ENCODE peak calls at places on chromosome 10, in seven cellular contexts. One of them, this sample, is unnamed.

GRCh38 chr10:111247781-111248389 is 171.1 kb downstream of the ADRA2A start:
- DNase-seq in GM23248: peak; percentile 35
- DNase-seq in MM.1S: no peak
- DNase-seq in SK-N-SH: peak; percentile 9
- DNase-seq in hepatocyte: no peak
- DNase-seq in PC-3: peak; percentile 17
- DNase-seq in HCT116: no peak
- DNase-seq in this sample: no peak

GRCh38 chr10:71136036-71136690 is 76.2 kb upstream of the UNC5B start:
- DNase-seq in PC-3: no peak
- DNase-seq in MM.1S: no peak
- DNase-seq in HCT116: no peak
- DNase-seq in GM23248: no peak
- DNase-seq in hepatocyte: no peak
- DNase-seq in SK-N-SH: no peak
- DNase-seq in this sample: no peak

GRCh38 chr10:43785252-43785651 is 136.6 kb upstream of the ZNF32 start:
- DNase-seq in PC-3: peak; percentile 22
- DNase-seq in SK-N-SH: no peak
- DNase-seq in GM23248: no peak
- DNase-seq in hepatocyte: no peak
- DNase-seq in MM.1S: peak; percentile 27
- DNase-seq in HCT116: peak; percentile 4
- DNase-seq in this sample: peak; percentile 8

GRCh38 chr10:21145751-21146445 is 248.8 kb upstream of the NEBL start:
- DNase-seq in GM23248: no peak
- DNase-seq in hepatocyte: no peak
- DNase-seq in HCT116: no peak
- DNase-seq in PC-3: no peak
- DNase-seq in MM.1S: no peak
- DNase-seq in SK-N-SH: no peak
- DNase-seq in this sample: no peak

GRCh38 chr10:86646532-86646931 is 7.8 kb upstream of the OPN4 start:
- DNase-seq in PC-3: no peak
- DNase-seq in SK-N-SH: peak; percentile 17
- DNase-seq in GM23248: no peak
- DNase-seq in hepatocyte: no peak
- DNase-seq in HCT116: no peak
- DNase-seq in MM.1S: no peak
- DNase-seq in this sample: no peak

GRCh38 chr10:79320785-79321493 is 26.3 kb upstream of the PPIF start:
- DNase-seq in MM.1S: no peak
- DNase-seq in PC-3: peak; percentile 100
- DNase-seq in HCT116: no peak
- DNase-seq in GM23248: peak; percentile 100
- DNase-seq in SK-N-SH: no peak
- DNase-seq in hepatocyte: no peak
- DNase-seq in this sample: no peak

GRCh38 chr10:101044117-101044516 is 13.1 kb downstream of the SFXN3 start:
- DNase-seq in GM23248: no peak
- DNase-seq in MM.1S: no peak
- DNase-seq in hepatocyte: no peak
- DNase-seq in PC-3: no peak
- DNase-seq in HCT116: no peak
- DNase-seq in SK-N-SH: no peak
- DNase-seq in this sample: no peak

GRCh38 chr10:42367532-42368230 is 270.7 kb downstream of the ZNF33B start:
- DNase-seq in HCT116: no peak
- DNase-seq in GM23248: peak; percentile 39
- DNase-seq in PC-3: peak; percentile 98
- DNase-seq in SK-N-SH: peak; percentile 92
- DNase-seq in hepatocyte: no peak
- DNase-seq in MM.1S: peak; percentile 63
- DNase-seq in this sample: no peak

GRCh38 chr10:6866757-6867156 is 286.7 kb upstream of the PRKCQ start:
- DNase-seq in PC-3: no peak
- DNase-seq in SK-N-SH: no peak
- DNase-seq in HCT116: no peak
- DNase-seq in GM23248: no peak
- DNase-seq in hepatocyte: no peak
- DNase-seq in MM.1S: no peak
- DNase-seq in this sample: no peak

GRCh38 chr10:113069595-113069994 is 119.5 kb downstream of the TCF7L2 start:
- DNase-seq in HCT116: peak; percentile 65
- DNase-seq in GM23248: no peak
- DNase-seq in SK-N-SH: no peak
- DNase-seq in hepatocyte: peak; percentile 72
- DNase-seq in MM.1S: no peak
- DNase-seq in PC-3: peak; percentile 52
- DNase-seq in this sample: no peak

GRCh38 chr10:36888925-36889573 is 236.3 kb upstream of the ANKRD30A start:
- DNase-seq in MM.1S: peak; percentile 62
- DNase-seq in SK-N-SH: peak; percentile 36
- DNase-seq in HCT116: peak; percentile 8
- DNase-seq in hepatocyte: peak; percentile 59
- DNase-seq in GM23248: peak; percentile 24
- DNase-seq in PC-3: peak; percentile 96
- DNase-seq in this sample: peak; percentile 74

GRCh38 chr10:88926484-88927249 is 25.9 kb downstream of the ACTA2 start:
- DNase-seq in HCT116: no peak
- DNase-seq in PC-3: no peak
- DNase-seq in SK-N-SH: no peak
- DNase-seq in GM23248: peak; percentile 88
- DNase-seq in MM.1S: no peak
- DNase-seq in hepatocyte: no peak
- DNase-seq in this sample: no peak

GRCh38 chr10:27890971-27891370 is 107.9 kb downstream of the ODAD2 start:
- DNase-seq in MM.1S: no peak
- DNase-seq in hepatocyte: no peak
- DNase-seq in GM23248: no peak
- DNase-seq in HCT116: no peak
- DNase-seq in PC-3: peak; percentile 30
- DNase-seq in SK-N-SH: no peak
- DNase-seq in this sample: no peak

GRCh38 chr10:129470103-129470851 is 3.2 kb downstream of the MGMT start:
- DNase-seq in PC-3: no peak
- DNase-seq in GM23248: no peak
- DNase-seq in SK-N-SH: no peak
- DNase-seq in HCT116: no peak
- DNase-seq in MM.1S: no peak
- DNase-seq in hepatocyte: no peak
- DNase-seq in this sample: no peak

GRCh38 chr10:63757067-63757466 is 235.9 kb downstream of the REEP3 start:
- DNase-seq in PC-3: peak; percentile 68
- DNase-seq in hepatocyte: no peak
- DNase-seq in SK-N-SH: no peak
- DNase-seq in GM23248: peak; percentile 10
- DNase-seq in HCT116: no peak
- DNase-seq in MM.1S: no peak
- DNase-seq in this sample: no peak

GRCh38 chr10:74122060-74122459 is 28.6 kb downstream of the AP3M1 start:
- DNase-seq in HCT116: no peak
- DNase-seq in MM.1S: no peak
- DNase-seq in SK-N-SH: no peak
- DNase-seq in PC-3: no peak
- DNase-seq in hepatocyte: no peak
- DNase-seq in GM23248: no peak
- DNase-seq in this sample: no peak

GRCh38 chr10:121658111-121658510 is 59.9 kb upstream of the FGFR2 start:
- DNase-seq in SK-N-SH: no peak
- DNase-seq in PC-3: no peak
- DNase-seq in hepatocyte: no peak
- DNase-seq in MM.1S: no peak
- DNase-seq in GM23248: no peak
- DNase-seq in HCT116: no peak
- DNase-seq in this sample: no peak

GRCh38 chr10:119139464-119140067 is 25.9 kb downstream of the SFXN4 start:
- DNase-seq in SK-N-SH: peak; percentile 62
- DNase-seq in HCT116: peak; percentile 16
- DNase-seq in MM.1S: no peak
- DNase-seq in hepatocyte: no peak
- DNase-seq in GM23248: peak; percentile 47
- DNase-seq in PC-3: peak; percentile 30
- DNase-seq in this sample: peak; percentile 46

DNA sequence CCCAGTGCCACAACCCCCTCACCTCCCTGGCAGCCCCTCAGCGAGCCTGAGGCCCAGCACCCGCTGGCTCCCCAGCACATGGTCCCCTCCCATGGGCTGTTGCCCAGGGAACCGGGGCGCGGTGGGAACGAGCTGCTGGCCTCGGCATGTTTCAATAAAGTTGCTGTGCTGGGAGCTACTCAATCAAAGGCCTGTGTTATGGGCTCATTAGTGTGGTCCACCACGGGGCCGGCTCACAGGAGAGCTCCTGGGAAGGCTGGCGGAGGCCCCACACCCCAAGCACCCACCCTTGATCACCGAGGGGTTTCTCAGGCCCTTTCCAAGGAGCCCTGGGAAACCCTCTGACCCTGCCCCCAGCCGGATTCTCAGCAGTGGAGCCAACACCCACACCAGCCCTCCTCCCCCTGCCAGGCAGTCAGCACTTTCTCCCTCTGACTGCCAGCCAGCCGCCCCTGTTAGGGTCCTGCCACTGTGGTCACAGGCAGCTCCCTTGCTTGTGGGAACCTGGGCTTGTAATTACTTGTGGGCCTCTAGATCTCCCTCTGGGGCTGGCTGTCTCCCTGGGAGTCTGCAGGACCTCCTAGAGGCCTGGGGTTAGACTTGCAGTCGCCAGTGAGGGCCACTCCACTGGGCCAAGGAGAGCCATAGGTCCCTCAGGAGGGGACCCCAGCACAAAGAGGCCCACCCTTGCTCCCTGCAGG is 24.8 kb upstream of the TRIM8 start:
- DNase-seq in hepatocyte: no peak
- DNase-seq in PC-3: no peak
- DNase-seq in HCT116: no peak
- DNase-seq in MM.1S: no peak
- DNase-seq in SK-N-SH: no peak
- DNase-seq in GM23248: no peak
- DNase-seq in this sample: no peak
- H3K9me2 ChIP-seq in hepatocyte: no peaks in the 10 kb centered on the region
- H3K9me2 ChIP-seq in PC-3: no peaks in the 10 kb centered on the region
- H3K9me2 ChIP-seq in HCT116: no peaks in the 10 kb centered on the region
- H3K9me2 ChIP-seq in MM.1S: no peaks in the 10 kb centered on the region
- H3K9me2 ChIP-seq in SK-N-SH: no peaks in the 10 kb centered on the region
- H3K9me2 ChIP-seq in GM23248: no peaks in the 10 kb centered on the region
- H3K9me2 ChIP-seq in this sample: no peaks in the 10 kb centered on the region

GRCh38 chr10:15877836-15878576 is 17.7 kb upstream of the MINDY3 start:
- DNase-seq in SK-N-SH: no peak
- DNase-seq in PC-3: peak; percentile 15
- DNase-seq in HCT116: no peak
- DNase-seq in GM23248: no peak
- DNase-seq in MM.1S: no peak
- DNase-seq in hepatocyte: no peak
- DNase-seq in this sample: no peak

GRCh38 chr10:15884447-15884846 is 24.1 kb upstream of the MINDY3 start:
- DNase-seq in SK-N-SH: no peak
- DNase-seq in hepatocyte: no peak
- DNase-seq in MM.1S: no peak
- DNase-seq in GM23248: no peak
- DNase-seq in PC-3: no peak
- DNase-seq in HCT116: no peak
- DNase-seq in this sample: no peak

GRCh38 chr10:15881542-15881941 is 21.2 kb upstream of the MINDY3 start:
- DNase-seq in SK-N-SH: no peak
- DNase-seq in MM.1S: no peak
- DNase-seq in hepatocyte: no peak
- DNase-seq in HCT116: no peak
- DNase-seq in PC-3: no peak
- DNase-seq in GM23248: no peak
- DNase-seq in this sample: no peak

GRCh38 chr10:15879058-15879457 is 18.8 kb upstream of the MINDY3 start:
- DNase-seq in GM23248: peak; percentile 57
- DNase-seq in PC-3: peak; percentile 47
- DNase-seq in HCT116: no peak
- DNase-seq in SK-N-SH: peak; percentile 44
- DNase-seq in hepatocyte: peak; percentile 26
- DNase-seq in MM.1S: peak; percentile 45
- DNase-seq in this sample: peak; percentile 39

GRCh38 chr10:15879663-15880062 is 19.4 kb upstream of the MINDY3 start:
- DNase-seq in SK-N-SH: no peak
- DNase-seq in hepatocyte: no peak
- DNase-seq in GM23248: no peak
- DNase-seq in HCT116: no peak
- DNase-seq in MM.1S: no peak
- DNase-seq in PC-3: no peak
- DNase-seq in this sample: no peak
- H3K4me1 ChIP-seq in SK-N-SH: no peaks in the 10 kb centered on the region
- H3K4me1 ChIP-seq in hepatocyte: no peaks in the 10 kb centered on the region
- H3K4me1 ChIP-seq in GM23248: no peaks in the 10 kb centered on the region
- H3K4me1 ChIP-seq in HCT116: no peaks in the 10 kb centered on the region
- H3K4me1 ChIP-seq in MM.1S: no peaks in the 10 kb centered on the region
- H3K4me1 ChIP-seq in PC-3: no peaks in the 10 kb centered on the region
- H3K4me1 ChIP-seq in this sample: no peaks in the 10 kb centered on the region

GRCh38 chr10:33803248-33803647 is 468.8 kb upstream of the NRP1 start:
- DNase-seq in SK-N-SH: no peak
- DNase-seq in GM23248: peak; percentile 46
- DNase-seq in hepatocyte: no peak
- DNase-seq in PC-3: peak; percentile 66
- DNase-seq in MM.1S: no peak
- DNase-seq in HCT116: peak; percentile 46
- DNase-seq in this sample: no peak
- TF ChIP-seq EZH2phosphoT487 in SK-N-SH: no peak
- TF ChIP-seq EZH2phosphoT487 in GM23248: no peak
- TF ChIP-seq EZH2phosphoT487 in hepatocyte: no peak
- TF ChIP-seq EZH2phosphoT487 in PC-3: no peak
- TF ChIP-seq EZH2phosphoT487 in MM.1S: no peak
- TF ChIP-seq EZH2phosphoT487 in HCT116: no peak
- TF ChIP-seq EZH2phosphoT487 in this sample: no peak

GRCh38 chr10:78116451-78116850 is 82.8 kb downstream of the RPS24 start:
- DNase-seq in GM23248: no peak
- DNase-seq in SK-N-SH: no peak
- DNase-seq in MM.1S: no peak
- DNase-seq in HCT116: no peak
- DNase-seq in PC-3: no peak
- DNase-seq in hepatocyte: no peak
- DNase-seq in this sample: no peak

GRCh38 chr10:78124167-78124566 is 90.5 kb downstream of the RPS24 start:
- DNase-seq in SK-N-SH: no peak
- DNase-seq in HCT116: no peak
- DNase-seq in PC-3: no peak
- DNase-seq in hepatocyte: no peak
- DNase-seq in MM.1S: no peak
- DNase-seq in GM23248: no peak
- DNase-seq in this sample: no peak

DNA sequence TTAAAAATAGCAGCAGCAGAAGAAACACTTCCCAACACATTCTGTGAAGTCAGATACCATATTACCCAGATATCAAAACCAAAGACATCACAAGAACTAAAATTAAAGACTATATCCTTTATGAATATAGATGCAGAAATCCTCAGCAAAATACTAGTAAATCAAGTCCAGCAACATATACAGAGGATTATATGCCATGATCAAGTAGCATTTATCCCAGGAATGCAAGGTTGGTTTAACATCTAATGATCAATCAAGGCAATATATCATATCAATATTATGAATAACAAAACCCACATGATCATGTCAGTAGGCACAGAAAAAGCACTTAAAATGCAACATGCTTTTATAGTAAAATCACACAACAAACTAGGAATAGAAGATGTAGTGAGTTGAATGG is 88.1 kb downstream of the RPS24 start:
- DNase-seq in PC-3: no peak
- DNase-seq in SK-N-SH: no peak
- DNase-seq in GM23248: no peak
- DNase-seq in hepatocyte: no peak
- DNase-seq in MM.1S: no peak
- DNase-seq in HCT116: no peak
- DNase-seq in this sample: no peak
- H3K9me2 ChIP-seq in PC-3: no peaks in the 10 kb centered on the region
- H3K9me2 ChIP-seq in SK-N-SH: no peaks in the 10 kb centered on the region
- H3K9me2 ChIP-seq in GM23248: no peaks in the 10 kb centered on the region
- H3K9me2 ChIP-seq in hepatocyte: no peaks in the 10 kb centered on the region
- H3K9me2 ChIP-seq in MM.1S: no peaks in the 10 kb centered on the region
- H3K9me2 ChIP-seq in HCT116: no peaks in the 10 kb centered on the region
- H3K9me2 ChIP-seq in this sample: no peaks in the 10 kb centered on the region

This sample was measured in OCI-LY7.